ENCODE peak calls at places on chromosome 13, in nine cellular contexts. X, Z, E, J, U, F, Q, L and K are unnamed samples.

GRCh38 chr13:20997301-20998061 is 63.9 kb downstream of the LATS2 start:
- DNase-seq in X (no peak), J (no peak), Q (no peak), F (no peak), Z (peak), U (peak), E (peak), L (no peak), K (no peak)

GRCh38 chr13:23799945-23800344 is 89.3 kb downstream of the MIPEP start:
- DNase-seq in E (no peak), J (no peak), F (no peak), L (no peak), Z (peak), X (no peak), Q (no peak), U (no peak), K (no peak)

GRCh38 chr13:41061914-41062837 is 867 bp downstream of the WBP4 start:
- DNase-seq in Q (no peak), F (no peak), E (no peak), Z (peak), U (no peak), L (no peak), X (peak), J (no peak), K (no peak)

GRCh38 chr13:51804295-51805172 is 571 bp upstream of the DHRS12 start:
- DNase-seq in J (no peak), U (no peak), F (no peak), E (no peak), L (no peak), X (peak), Q (no peak), Z (no peak), K (no peak)

GRCh38 chr13:80033286-80033685 is 307.6 kb downstream of the SPRY2 start:
- DNase-seq in U (no peak), X (no peak), L (no peak), Z (peak), F (no peak), Q (no peak), E (no peak), J (no peak), K (no peak)

GRCh38 chr13:91359071-91359470 is 11.6 kb downstream of the MIR17HG start:
- DNase-seq in U (no peak), X (no peak), Q (no peak), J (no peak), L (no peak), E (no peak), Z (no peak), F (no peak), K (no peak)

GRCh38 chr13:85985791-85986190 is 186.6 kb upstream of the SLITRK6 start:
- DNase-seq in Z (peak), E (no peak), X (no peak), U (no peak), J (no peak), F (no peak), Q (no peak), L (no peak), K (no peak)

GRCh38 chr13:73216381-73216831 is 157.6 kb downstream of the KLF5 start:
- DNase-seq in X (no peak), F (no peak), E (no peak), J (no peak), Q (no peak), Z (peak), L (no peak), U (no peak), K (no peak)

GRCh38 chr13:30103161-30103858 is 204.0 kb downstream of the KATNAL1 start:
- DNase-seq in E (no peak), J (no peak), Z (no peak), U (no peak), X (no peak), Q (no peak), F (no peak), L (no peak), K (no peak)

GRCh38 chr13:71213252-71213821 is 653.7 kb downstream of the DACH1 start:
- DNase-seq in L (no peak), E (no peak), F (no peak), X (no peak), J (no peak), Z (no peak), Q (no peak), U (no peak), K (no peak)

GRCh38 chr13:20994441-20994821 is 67.0 kb downstream of the LATS2 start:
- DNase-seq in E (no peak), X (no peak), L (no peak), U (peak), F (no peak), J (no peak), Q (no peak), Z (no peak), K (no peak)

GRCh38 chr13:94239135-94239534 is 240.3 kb downstream of the DCT start:
- DNase-seq in L (no peak), E (no peak), U (no peak), F (no peak), J (no peak), Z (peak), Q (no peak), X (no peak), K (no peak)

GRCh38 chr13:20969182-20969581 is 66.6 kb upstream of the XPO4 start:
- DNase-seq in J (no peak), Z (peak), U (no peak), F (no peak), L (no peak), Q (no peak), X (no peak), E (no peak), K (no peak)

GRCh38 chr13:80340643-80341097 is 256 bp downstream of the SPRY2 start:
- DNase-seq in E (no peak), X (peak), L (no peak), J (peak), Z (peak), Q (no peak), F (peak), U (no peak), K (no peak)